ENCODE peak calls at places on chromosomes 4 and X, in four cellular contexts. M, P, A and V are unnamed samples.

GRCh38 chrX:57119416-57119815 is 1.9 kb downstream of the SPIN2B start:
- DNase-seq in M (no peak), P (no peak), A (no peak), V (no peak)

GRCh38 chrX:94178145-94178790 is 504.3 kb downstream of the FAM133A start:
- DNase-seq in M (no peak), A (no peak), P (no peak), V (no peak)

GRCh38 chrX:140822184-140822583 is 112.6 kb downstream of the LINC00632 start:
- DNase-seq in M (no peak), A (no peak), P (no peak), V (no peak)

GRCh38 chr4:4995103-4995761 is 24.0 kb downstream of the CYTL1 start:
- DNase-seq in P (peak; percentile 55), A (peak; percentile 29), M (no peak), V (no peak)

GRCh38 chr4:32858971-32859370 is 2138.8 kb downstream of the PCDH7 start:
- DNase-seq in A (peak; percentile 50), M (no peak), P (no peak), V (no peak)

GRCh38 chr4:5874811-5875465 is 17.9 kb downstream of the CRMP1 start:
- DNase-seq in M (no peak), P (no peak), A (no peak), V (no peak)

GRCh38 chr4:566035-566434 is 10.1 kb downstream of the TMEM271 start:
- DNase-seq in M (no peak), A (no peak), P (no peak), V (no peak)

GRCh38 chr4:38278255-38278654 is 318.1 kb downstream of the PTTG2 start:
- DNase-seq in A (no peak), M (no peak), P (no peak), V (no peak)

GRCh38 chrX:56763556-56764152 is 34.6 kb downstream of the NBDY start:
- DNase-seq in A (no peak), M (peak; percentile 23), P (no peak), V (no peak)

GRCh38 chr4:102139132-102139573 is 206.1 kb downstream of the SLC39A8 start:
- DNase-seq in A (no peak), M (no peak), P (no peak), V (no peak)

GRCh38 chrX:154412468-154412867 is 1.1 kb downstream of the TAFAZZIN start:
- DNase-seq in P (no peak), M (no peak), A (no peak), V (no peak)

GRCh38 chr4:76011700-76012387 is 4.5 kb upstream of the CXCL9 start:
- DNase-seq in P (no peak), A (no peak), M (no peak), V (no peak)

GRCh38 chrX:16786791-16787735 is 797 bp downstream of the TXLNG start:
- DNase-seq in A (no peak), M (no peak), P (peak; percentile 0), V (no peak)

GRCh38 chr4:190017357-190018200 is 9.5 kb downstream of the FRG2 start:
- DNase-seq in M (no peak), A (no peak), P (no peak), V (no peak)